ENCODE peak calls at places on chromosomes 13 and 19, in ten cellular contexts. U is dorsolateral prefrontal cortex; J is endodermal cell; G is left cardiac atrium; W is stimulated activated CD8-positive, alpha-beta memory T cell treated with anti-CD3 and anti-CD28 coated beads, Interleukin-12 subunit alpha, Interleukin-12 subunit beta, amount 100 ng/mL, for 1 hour; T is stimulated activated CD4-positive, alpha-beta T cell treated with anti-CD3 and anti-CD28 coated beads, Interleukin-4, amount 100 ng/mL, for 48 hours; X is NCI-H1105 treated with DMSO at 0.1 percent for 48 hours; A is mammary epithelial cell; C is heart right ventricle; Q is NCI-H446. L is an unnamed sample.

GRCh38 chr19:492091-492531 is 4.2 kb upstream of the MADCAM1 start:
- DNase-seq in G (peak), T (peak), X (no peak), U (no peak), W (no peak), J (peak), C (no peak), Q (no peak), A (no peak), L (no peak)

GRCh38 chr13:28237944-28238343 is 99.6 kb downstream of the PAN3 start:
- DNase-seq in X (no peak), C (no peak), Q (no peak), G (no peak), A (no peak), W (no peak), J (no peak), T (no peak), U (no peak), L (no peak)

GRCh38 chr19:4499855-4500254 is 18.4 kb downstream of the PLIN4 start:
- DNase-seq in C (no peak), X (no peak), J (no peak), Q (no peak), U (no peak), T (no peak), G (no peak), A (no peak), W (no peak), L (no peak)

GRCh38 chr13:67763316-67763715 is 533.2 kb upstream of the PCDH9 start:
- DNase-seq in T (no peak), A (no peak), J (no peak), W (no peak), X (no peak), Q (no peak), G (no peak), U (no peak), C (no peak), L (no peak)

GRCh38 chr19:7637374-7638256 is 705 bp downstream of the STXBP2 start:
- DNase-seq in X (no peak), J (no peak), W (no peak), G (peak), A (peak), U (no peak), Q (no peak), T (no peak), C (no peak), L (peak)

GRCh38 chr13:95564091-95564490 is 11.6 kb downstream of the CLDN10 start:
- DNase-seq in T (no peak), J (no peak), Q (no peak), W (no peak), A (no peak), C (no peak), X (no peak), G (no peak), U (no peak), L (no peak)

GRCh38 chr13:32314968-32315254 is 252 bp downstream of the ZAR1L start:
- DNase-seq in T (peak), W (peak), U (no peak), G (no peak), X (no peak), A (peak), C (no peak), Q (peak), J (no peak), L (peak)

GRCh38 chr19:39828015-39828633 is 5.8 kb downstream of the DYRK1B start:
- DNase-seq in G (no peak), X (no peak), U (no peak), Q (no peak), C (no peak), A (no peak), T (no peak), J (no peak), W (no peak), L (no peak)

GRCh38 chr13:99709134-99709533 is 207.9 kb downstream of the TM9SF2 start:
- DNase-seq in U (no peak), A (no peak), Q (no peak), C (no peak), T (no peak), X (no peak), W (no peak), G (no peak), J (peak), L (no peak)

GRCh38 chr19:57613941-57614743 is at the start of gene ZNF134:
- DNase-seq in T (peak), J (peak), G (peak), U (peak), W (peak), A (peak), X (peak), C (peak), Q (peak), L (peak)

GRCh38 chr19:38741670-38742069 is 2.6 kb downstream of the CAPN12 start:
- DNase-seq in Q (no peak), J (no peak), U (no peak), G (no peak), A (peak), W (no peak), X (no peak), C (no peak), T (no peak), L (no peak)

GRCh38 chr19:19552811-19553210 is 14.7 kb downstream of the CILP2 start:
- DNase-seq in W (no peak), A (no peak), C (no peak), G (no peak), T (no peak), Q (no peak), X (no peak), J (peak), U (no peak), L (no peak)

GRCh38 chr13:98889419-98890079 is 88.3 kb downstream of the DOCK9 start:
- DNase-seq in T (no peak), G (no peak), A (peak), U (no peak), C (no peak), J (no peak), Q (no peak), W (no peak), X (no peak), L (no peak)

GRCh38 chr19:38837656-38838121 is 6.1 kb upstream of the ECH1 start:
- DNase-seq in J (no peak), G (no peak), T (no peak), A (peak), C (no peak), W (no peak), X (no peak), Q (no peak), U (no peak), L (no peak)

GRCh38 chr19:40217027-40217810 is 965 bp downstream of the TTC9B start:
- DNase-seq in G (no peak), Q (no peak), J (peak), T (no peak), W (no peak), C (no peak), X (peak), U (no peak), A (peak), L (no peak)

GRCh38 chr19:38617764-38618589 is at the start of gene MAP4K1:
- DNase-seq in G (peak), T (peak), A (no peak), U (no peak), X (peak), J (peak), Q (no peak), C (peak), W (peak), L (peak)

GRCh38 chr13:33509642-33510229 is 224.2 kb upstream of the STARD13 start:
- DNase-seq in X (no peak), J (no peak), U (no peak), A (no peak), T (no peak), Q (no peak), G (peak), C (peak), W (no peak), L (no peak)

GRCh38 chr13:84455143-84455905 is 573.0 kb upstream of the SLITRK1 start:
- DNase-seq in T (no peak), C (no peak), X (no peak), U (no peak), A (no peak), G (no peak), J (no peak), Q (no peak), W (no peak), L (no peak)

GRCh38 chr19:9531933-9532332 is 6.5 kb downstream of the ZNF426 start:
- DNase-seq in C (no peak), J (no peak), A (peak), W (no peak), T (no peak), X (no peak), G (no peak), U (no peak), Q (no peak), L (no peak)

GRCh38 chr13:65653548-65654078 is 1576.5 kb downstream of the PCDH9 start:
- DNase-seq in U (no peak), X (no peak), W (no peak), A (no peak), C (no peak), J (no peak), G (no peak), T (no peak), Q (no peak), L (no peak)

GRCh38 chr13:60604058-60604457 is 207.0 kb downstream of the TDRD3 start:
- DNase-seq in T (no peak), A (no peak), G (no peak), W (no peak), J (no peak), U (no peak), C (no peak), X (no peak), Q (no peak), L (no peak)

GRCh38 chr13:109157275-109157674 is 527.9 kb downstream of the MYO16 start:
- DNase-seq in T (no peak), W (no peak), X (no peak), U (peak), A (peak), Q (no peak), C (no peak), G (no peak), J (peak), L (no peak)

GRCh38 chr19:35055715-35056179 is 14.2 kb downstream of the HPN start:
- DNase-seq in J (peak), W (no peak), G (no peak), X (peak), C (no peak), A (no peak), Q (no peak), U (no peak), T (no peak), L (no peak)

GRCh38 chr13:33274264-33274663 is 11.3 kb downstream of the STARD13 start:
- DNase-seq in U (no peak), T (no peak), W (no peak), Q (no peak), J (no peak), X (no peak), C (no peak), A (no peak), G (no peak), L (no peak)

GRCh38 chr13:109479991-109480696 is 306.2 kb downstream of the IRS2 start:
- DNase-seq in W (no peak), J (no peak), G (peak), C (no peak), X (no peak), U (no peak), Q (no peak), A (peak), T (no peak), L (no peak)

GRCh38 chr13:76516013-76516412 is 370.2 kb downstream of the KCTD12 start:
- DNase-seq in A (peak), G (no peak), T (no peak), J (no peak), W (no peak), U (no peak), Q (no peak), X (no peak), C (no peak), L (no peak)

GRCh38 chr13:37014609-37015008 is 14.0 kb downstream of the EXOSC8 start:
- DNase-seq in X (no peak), U (no peak), J (no peak), A (no peak), T (no peak), Q (no peak), W (no peak), C (no peak), G (no peak), L (no peak)

GRCh38 chr13:99434258-99434788 is 66.9 kb upstream of the TM9SF2 start:
- DNase-seq in J (peak), A (no peak), Q (no peak), W (peak), C (no peak), G (no peak), U (no peak), X (no peak), T (peak), L (no peak)

GRCh38 chr19:48858984-48859710 is 9.3 kb downstream of the PLEKHA4 start:
- DNase-seq in W (peak), G (no peak), Q (no peak), J (peak), U (no peak), T (peak), A (no peak), C (peak), X (no peak), L (no peak)

GRCh38 chr19:42059196-42059595 is 10.8 kb downstream of the GRIK5 start:
- DNase-seq in A (no peak), Q (no peak), U (no peak), G (no peak), W (no peak), T (no peak), J (no peak), X (no peak), C (no peak), L (no peak)

GRCh38 chr13:41470187-41470586 is 12.8 kb downstream of the RGCC start:
- DNase-seq in C (no peak), Q (no peak), X (no peak), W (no peak), G (no peak), A (no peak), U (no peak), J (no peak), T (peak), L (no peak)